ENCODE peak calls at places on chromosomes 6 and 20, in five cellular contexts. E is uterus, L is sigmoid colon, Q is cardiac muscle cell, N is heart right ventricle. W is an unnamed sample.

GRCh38 chr20:45290677-45291355 is 15.8 kb upstream of the RBPJL start:
- DNase-seq in N (peak; percentile 66), Q (peak; percentile 83), E (peak; percentile 51), L (peak; percentile 87), W (peak; percentile 77)

GRCh38 chr6:150495126-150495525 is 104.6 kb upstream of the PLEKHG1 start:
- DNase-seq in N (no peak), L (no peak), Q (no peak), E (no peak), W (no peak)

GRCh38 chr20:15317546-15318242 is 980.3 kb upstream of the FLRT3 start:
- DNase-seq in N (no peak), Q (no peak), L (no peak), E (no peak), W (no peak)

GRCh38 chr20:45971425-45971674 is 653 bp downstream of the ZNF335 start:
- DNase-seq in N (no peak), E (no peak), Q (no peak), L (no peak), W (no peak)

GRCh38 chr20:50577175-50578018 is 67.2 kb downstream of the PTPN1 start:
- DNase-seq in E (no peak), Q (no peak), L (peak; percentile 87), N (peak; percentile 78), W (peak; percentile 63)

GRCh38 chr20:32925481-32926196 is 66.9 kb downstream of the EFCAB8 start:
- DNase-seq in Q (no peak), E (no peak), N (no peak), L (no peak), W (no peak)

GRCh38 chr6:135832186-135832585 is 19.3 kb upstream of the PDE7B start:
- DNase-seq in N (no peak), Q (no peak), E (no peak), L (no peak), W (no peak)

GRCh38 chr6:6661191-6661590 is 72.7 kb downstream of the LY86 start:
- DNase-seq in Q (no peak), E (no peak), L (no peak), N (no peak), W (no peak)

GRCh38 chr20:58296328-58296837 is 13.1 kb upstream of the RAB22A start:
- DNase-seq in L (no peak), E (no peak), Q (no peak), N (no peak), W (no peak)

GRCh38 chr20:35054804-35055203 is 37.8 kb downstream of the TRPC4AP start:
- DNase-seq in E (no peak), L (no peak), Q (peak; percentile 24), N (no peak), W (no peak)
- TF ChIP-seq CTCF in E (no peak), L (no peak), Q (no peak), N (no peak), W (no peak)

GRCh38 chr6:101502818-101503217 is 109.3 kb downstream of the GRIK2 start:
- DNase-seq in Q (no peak), E (no peak), N (no peak), L (no peak), W (no peak)
- H3K4me1 ChIP-seq in Q (no peaks in the 10 kb centered on the region), E (no peaks in the 10 kb centered on the region), N (no peaks in the 10 kb centered on the region), L (no peaks in the 10 kb centered on the region), W (no peaks in the 10 kb centered on the region)

DNA sequence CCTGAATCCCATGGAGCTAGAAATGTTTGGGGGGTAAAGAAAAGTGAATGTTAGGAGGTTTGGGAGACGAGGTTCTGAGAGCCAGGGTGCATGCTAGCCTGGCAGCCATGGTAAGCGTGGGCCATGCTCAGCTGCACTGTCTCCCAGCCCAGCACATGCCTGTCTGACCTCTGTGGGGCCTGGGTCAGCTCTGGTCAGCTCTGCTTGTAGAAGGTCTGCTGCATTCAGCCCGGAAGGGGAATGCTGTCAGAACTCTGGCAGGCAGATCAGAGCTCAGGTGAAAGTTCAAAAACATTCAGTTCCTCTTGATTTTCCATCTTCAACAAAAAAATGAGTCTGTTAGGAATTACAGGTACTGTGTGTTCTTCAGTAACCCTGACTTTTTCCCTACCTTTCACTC is 5.8 kb upstream of the GNRH2 start:
- DNase-seq in N (no peak), Q (no peak), E (no peak), L (peak; percentile 32), W (no peak)
- H3K36me3 ChIP-seq in N (peaks cover 81% of the 10 kb centered on the region), Q (peaks cover 38% of the 10 kb centered on the region), E (no peaks in the 10 kb centered on the region), L (peaks cover 70% of the 10 kb centered on the region), W (no peaks in the 10 kb centered on the region)

DNA sequence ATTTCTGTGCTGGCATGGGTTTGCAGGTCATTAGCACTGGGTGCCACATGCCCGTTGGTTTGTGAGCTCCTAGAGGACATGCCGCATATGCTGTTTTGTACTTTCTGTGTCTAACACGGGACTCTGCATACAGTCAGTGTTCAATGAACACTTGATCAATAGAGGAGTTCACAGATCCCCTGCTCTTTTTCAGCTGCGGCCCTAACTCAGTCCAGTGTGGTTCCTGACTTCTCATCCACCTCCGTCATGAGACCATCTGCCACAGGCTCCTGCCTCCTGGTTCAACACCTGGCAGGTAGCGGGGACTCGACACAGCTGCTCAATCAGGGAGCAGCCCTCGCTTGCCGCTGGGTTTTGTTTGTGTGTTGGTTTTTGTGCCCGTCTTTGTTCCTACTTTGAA is 13.8 kb upstream of the BMP7 start:
- DNase-seq in L (no peak), Q (no peak), N (no peak), E (no peak), W (no peak)
- TF ChIP-seq CTCF in L (no peak), Q (no peak), N (no peak), E (no peak), W (no peak)

DNA sequence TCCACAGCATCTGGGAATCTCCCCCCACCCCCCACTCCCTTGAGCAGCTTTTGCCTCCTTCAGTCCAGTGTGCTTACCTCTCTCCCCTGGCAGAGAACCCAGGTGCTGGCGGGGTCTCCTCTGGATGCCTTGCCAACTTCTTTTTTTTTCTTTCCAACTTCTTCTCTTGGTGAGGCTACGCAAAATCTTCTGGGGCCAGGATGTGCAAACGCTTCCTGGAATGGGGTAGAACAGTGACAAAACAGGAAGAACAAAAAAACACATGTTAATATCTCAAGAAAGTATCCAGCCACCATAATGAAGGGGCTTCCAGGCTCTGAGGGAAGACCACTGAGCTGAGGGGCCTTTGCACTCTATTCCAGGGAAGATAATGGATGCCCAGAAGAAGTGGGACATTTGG is 53.9 kb upstream of the DDR1 start:
- DNase-seq in Q (no peak), N (no peak), L (no peak), E (no peak), W (peak; percentile 28)
- H3K4me1 ChIP-seq in Q (peaks cover 5% of the 10 kb centered on the region), N (peaks cover 28% of the 10 kb centered on the region), L (peaks cover 29% of the 10 kb centered on the region), E (no peaks in the 10 kb centered on the region), W (peaks cover 43% of the 10 kb centered on the region)

W was measured in left lung.